ENCODE peak calls at places on chromosomes 12 and 14, in nine cellular contexts. One of them, this sample, is unnamed.

GRCh38 chr12:109458771-109459208 is 18.3 kb downstream of the KCTD10 start:
- DNase-seq in testis: no peak
- DNase-seq in A549: no peak
- DNase-seq in NCI-H510A treated with DMSO at 0.1 percent for 48 hours: peak
- DNase-seq in stromal cell of bone marrow: no peak
- DNase-seq in M059J: peak
- DNase-seq in stimulated activated CD8-positive, alpha-beta memory T cell treated with anti-CD3 and anti-CD28 coated beads, Interleukin-15, amount 100 ng/mL, for 48 hours: no peak
- DNase-seq in tibial nerve: no peak
- DNase-seq in T-helper 9 cell: no peak
- DNase-seq in this sample: no peak

GRCh38 chr12:124466200-124467128 is 100.9 kb downstream of the NCOR2 start:
- DNase-seq in stimulated activated CD8-positive, alpha-beta memory T cell treated with anti-CD3 and anti-CD28 coated beads, Interleukin-15, amount 100 ng/mL, for 48 hours: peak
- DNase-seq in stromal cell of bone marrow: no peak
- DNase-seq in tibial nerve: no peak
- DNase-seq in A549: no peak
- DNase-seq in testis: no peak
- DNase-seq in T-helper 9 cell: peak
- DNase-seq in M059J: no peak
- DNase-seq in NCI-H510A treated with DMSO at 0.1 percent for 48 hours: no peak
- DNase-seq in this sample: no peak

GRCh38 chr12:3042394-3042793 is 34.8 kb upstream of the TSPAN9 start:
- DNase-seq in testis: no peak
- DNase-seq in stimulated activated CD8-positive, alpha-beta memory T cell treated with anti-CD3 and anti-CD28 coated beads, Interleukin-15, amount 100 ng/mL, for 48 hours: no peak
- DNase-seq in T-helper 9 cell: no peak
- DNase-seq in M059J: no peak
- DNase-seq in stromal cell of bone marrow: no peak
- DNase-seq in NCI-H510A treated with DMSO at 0.1 percent for 48 hours: no peak
- DNase-seq in A549: no peak
- DNase-seq in tibial nerve: no peak
- DNase-seq in this sample: no peak

GRCh38 chr12:117120787-117121186 is 21.6 kb upstream of the TESC start:
- DNase-seq in tibial nerve: no peak
- DNase-seq in stimulated activated CD8-positive, alpha-beta memory T cell treated with anti-CD3 and anti-CD28 coated beads, Interleukin-15, amount 100 ng/mL, for 48 hours: no peak
- DNase-seq in testis: no peak
- DNase-seq in A549: no peak
- DNase-seq in T-helper 9 cell: no peak
- DNase-seq in NCI-H510A treated with DMSO at 0.1 percent for 48 hours: peak
- DNase-seq in stromal cell of bone marrow: no peak
- DNase-seq in M059J: no peak
- DNase-seq in this sample: no peak

GRCh38 chr12:124459852-124460645 is 107.4 kb downstream of the NCOR2 start:
- DNase-seq in testis: no peak
- DNase-seq in tibial nerve: no peak
- DNase-seq in NCI-H510A treated with DMSO at 0.1 percent for 48 hours: no peak
- DNase-seq in T-helper 9 cell: no peak
- DNase-seq in A549: no peak
- DNase-seq in stromal cell of bone marrow: no peak
- DNase-seq in M059J: no peak
- DNase-seq in stimulated activated CD8-positive, alpha-beta memory T cell treated with anti-CD3 and anti-CD28 coated beads, Interleukin-15, amount 100 ng/mL, for 48 hours: no peak
- DNase-seq in this sample: no peak

GRCh38 chr12:130608132-130608531 is 108.0 kb downstream of the RIMBP2 start:
- DNase-seq in M059J: no peak
- DNase-seq in stromal cell of bone marrow: no peak
- DNase-seq in T-helper 9 cell: no peak
- DNase-seq in testis: no peak
- DNase-seq in A549: no peak
- DNase-seq in tibial nerve: no peak
- DNase-seq in NCI-H510A treated with DMSO at 0.1 percent for 48 hours: no peak
- DNase-seq in stimulated activated CD8-positive, alpha-beta memory T cell treated with anti-CD3 and anti-CD28 coated beads, Interleukin-15, amount 100 ng/mL, for 48 hours: no peak
- DNase-seq in this sample: no peak

GRCh38 chr14:84874436-84874835 is 655.5 kb upstream of the FLRT2 start:
- DNase-seq in A549: no peak
- DNase-seq in stimulated activated CD8-positive, alpha-beta memory T cell treated with anti-CD3 and anti-CD28 coated beads, Interleukin-15, amount 100 ng/mL, for 48 hours: no peak
- DNase-seq in NCI-H510A treated with DMSO at 0.1 percent for 48 hours: no peak
- DNase-seq in testis: no peak
- DNase-seq in tibial nerve: no peak
- DNase-seq in stromal cell of bone marrow: no peak
- DNase-seq in M059J: no peak
- DNase-seq in T-helper 9 cell: no peak
- DNase-seq in this sample: no peak

GRCh38 chr14:98889107-98889835 is 382.7 kb downstream of the BCL11B start:
- DNase-seq in tibial nerve: no peak
- DNase-seq in stimulated activated CD8-positive, alpha-beta memory T cell treated with anti-CD3 and anti-CD28 coated beads, Interleukin-15, amount 100 ng/mL, for 48 hours: no peak
- DNase-seq in stromal cell of bone marrow: no peak
- DNase-seq in M059J: no peak
- DNase-seq in T-helper 9 cell: no peak
- DNase-seq in NCI-H510A treated with DMSO at 0.1 percent for 48 hours: no peak
- DNase-seq in A549: no peak
- DNase-seq in testis: no peak
- DNase-seq in this sample: no peak

GRCh38 chr12:89247962-89248361 is 104.3 kb downstream of the DUSP6 start:
- DNase-seq in M059J: no peak
- DNase-seq in stromal cell of bone marrow: no peak
- DNase-seq in A549: no peak
- DNase-seq in stimulated activated CD8-positive, alpha-beta memory T cell treated with anti-CD3 and anti-CD28 coated beads, Interleukin-15, amount 100 ng/mL, for 48 hours: no peak
- DNase-seq in tibial nerve: no peak
- DNase-seq in testis: no peak
- DNase-seq in T-helper 9 cell: no peak
- DNase-seq in NCI-H510A treated with DMSO at 0.1 percent for 48 hours: no peak
- DNase-seq in this sample: no peak

GRCh38 chr14:103185051-103186027 is 62.1 kb downstream of the TNFAIP2 start:
- DNase-seq in stromal cell of bone marrow: no peak
- DNase-seq in A549: peak
- DNase-seq in M059J: peak
- DNase-seq in testis: no peak
- DNase-seq in stimulated activated CD8-positive, alpha-beta memory T cell treated with anti-CD3 and anti-CD28 coated beads, Interleukin-15, amount 100 ng/mL, for 48 hours: no peak
- DNase-seq in T-helper 9 cell: no peak
- DNase-seq in tibial nerve: no peak
- DNase-seq in NCI-H510A treated with DMSO at 0.1 percent for 48 hours: no peak
- DNase-seq in this sample: peak

GRCh38 chr12:13198240-13198639 is 1.7 kb downstream of the EMP1 start:
- DNase-seq in testis: no peak
- DNase-seq in A549: no peak
- DNase-seq in T-helper 9 cell: no peak
- DNase-seq in stimulated activated CD8-positive, alpha-beta memory T cell treated with anti-CD3 and anti-CD28 coated beads, Interleukin-15, amount 100 ng/mL, for 48 hours: no peak
- DNase-seq in tibial nerve: no peak
- DNase-seq in stromal cell of bone marrow: no peak
- DNase-seq in M059J: no peak
- DNase-seq in NCI-H510A treated with DMSO at 0.1 percent for 48 hours: no peak
- DNase-seq in this sample: no peak

GRCh38 chr14:31945701-31946100 is 131.4 kb upstream of the ARHGAP5 start:
- DNase-seq in A549: no peak
- DNase-seq in tibial nerve: no peak
- DNase-seq in NCI-H510A treated with DMSO at 0.1 percent for 48 hours: no peak
- DNase-seq in stimulated activated CD8-positive, alpha-beta memory T cell treated with anti-CD3 and anti-CD28 coated beads, Interleukin-15, amount 100 ng/mL, for 48 hours: no peak
- DNase-seq in stromal cell of bone marrow: no peak
- DNase-seq in M059J: no peak
- DNase-seq in T-helper 9 cell: no peak
- DNase-seq in testis: no peak
- DNase-seq in this sample: no peak

GRCh38 chr14:21525995-21526671 is at the start of gene SALL2:
- DNase-seq in stromal cell of bone marrow: peak
- DNase-seq in testis: peak
- DNase-seq in A549: peak
- DNase-seq in stimulated activated CD8-positive, alpha-beta memory T cell treated with anti-CD3 and anti-CD28 coated beads, Interleukin-15, amount 100 ng/mL, for 48 hours: peak
- DNase-seq in M059J: peak
- DNase-seq in T-helper 9 cell: peak
- DNase-seq in tibial nerve: peak
- DNase-seq in NCI-H510A treated with DMSO at 0.1 percent for 48 hours: peak
- DNase-seq in this sample: no peak

GRCh38 chr12:42652048-42652447 is 62.5 kb upstream of the PRICKLE1 start:
- DNase-seq in stimulated activated CD8-positive, alpha-beta memory T cell treated with anti-CD3 and anti-CD28 coated beads, Interleukin-15, amount 100 ng/mL, for 48 hours: no peak
- DNase-seq in M059J: peak
- DNase-seq in A549: no peak
- DNase-seq in NCI-H510A treated with DMSO at 0.1 percent for 48 hours: no peak
- DNase-seq in tibial nerve: no peak
- DNase-seq in T-helper 9 cell: no peak
- DNase-seq in stromal cell of bone marrow: no peak
- DNase-seq in testis: no peak
- DNase-seq in this sample: no peak

GRCh38 chr12:2641761-2642160 is 153.0 kb upstream of the FKBP4 start:
- DNase-seq in M059J: no peak
- DNase-seq in stimulated activated CD8-positive, alpha-beta memory T cell treated with anti-CD3 and anti-CD28 coated beads, Interleukin-15, amount 100 ng/mL, for 48 hours: no peak
- DNase-seq in NCI-H510A treated with DMSO at 0.1 percent for 48 hours: no peak
- DNase-seq in testis: no peak
- DNase-seq in T-helper 9 cell: no peak
- DNase-seq in tibial nerve: no peak
- DNase-seq in A549: no peak
- DNase-seq in stromal cell of bone marrow: no peak
- DNase-seq in this sample: no peak

GRCh38 chr12:68270358-68270757 is 17.0 kb upstream of the IL22 start:
- DNase-seq in tibial nerve: no peak
- DNase-seq in M059J: no peak
- DNase-seq in stimulated activated CD8-positive, alpha-beta memory T cell treated with anti-CD3 and anti-CD28 coated beads, Interleukin-15, amount 100 ng/mL, for 48 hours: no peak
- DNase-seq in A549: no peak
- DNase-seq in stromal cell of bone marrow: no peak
- DNase-seq in testis: no peak
- DNase-seq in T-helper 9 cell: no peak
- DNase-seq in NCI-H510A treated with DMSO at 0.1 percent for 48 hours: no peak
- DNase-seq in this sample: no peak

This sample was measured in Panc1.